ENCODE peak calls at places on chromosomes 13 and 19, in four cellular contexts. U is GM03348, N is AG20443, Q is G401. Y is an unnamed sample.

GRCh38 chr19:1561236-1561842 is 6.8 kb downstream of the MEX3D start:
- DNase-seq in Q (no peak), U (no peak), N (no peak), Y (no peak)

GRCh38 chr13:46206138-46206537 is 5.6 kb upstream of the LRRC63 start:
- DNase-seq in U (no peak), N (no peak), Q (no peak), Y (no peak)

GRCh38 chr19:3576696-3577443 is 4.1 kb downstream of the HMG20B start:
- DNase-seq in N (peak), Q (no peak), U (peak), Y (no peak)

GRCh38 chr13:45812599-45813372 is 38.8 kb downstream of the SIAH3 start:
- DNase-seq in N (no peak), U (no peak), Q (no peak), Y (no peak)

GRCh38 chr13:42551611-42552010 is 22.3 kb upstream of the TNFSF11 start:
- DNase-seq in N (no peak), Q (no peak), U (no peak), Y (no peak)

GRCh38 chr13:105774739-105775460 is 760.6 kb downstream of the EFNB2 start:
- DNase-seq in Q (no peak), N (no peak), U (no peak), Y (no peak)

GRCh38 chr13:64928704-64929499 is 2301.2 kb downstream of the PCDH9 start:
- DNase-seq in N (peak), U (peak), Q (no peak), Y (no peak)

GRCh38 chr13:48783181-48783630 is 129.5 kb downstream of the CYSLTR2 start:
- DNase-seq in N (peak), U (peak), Q (no peak), Y (no peak)

GRCh38 chr13:90414691-90415596 is 932.5 kb upstream of the MIR17HG start:
- DNase-seq in U (peak), Q (peak), N (peak), Y (no peak)

GRCh38 chr13:50742353-50742752 is 101.1 kb downstream of the DLEU7 start:
- DNase-seq in N (no peak), Q (no peak), U (no peak), Y (no peak)

GRCh38 chr19:39498262-39499081 is at the start of gene DLL3:
- DNase-seq in N (no peak), U (no peak), Q (no peak), Y (no peak)

Y was measured in NCI-H446 treated with DMSO at 0.1 percent for 48 hours.